ENCODE peak calls at places on chromosomes 3 and 15, in four cellular contexts. H is suprapubic skin, R is K562, J is tibial nerve. C is an unnamed sample.
A peak's percentile ranks its signal among the peaks of the same experiment; 100 is the strongest.

GRCh38 chr15:94263341-94264273 is 32.2 kb downstream of the MCTP2 start:
- DNase-seq in H (no peak), R (no peak), J (no peak), C (no peak)

GRCh38 chr3:48402281-48402732 is 27.6 kb downstream of the PLXNB1 start:
- DNase-seq in H (peak; percentile 95), R (peak; percentile 35), J (peak; percentile 91), C (peak; percentile 93)

GRCh38 chr3:24128195-24129005 is 183.3 kb downstream of the NR1D2 start:
- DNase-seq in H (no peak), R (no peak), J (no peak), C (no peak)

GRCh38 chr3:58962816-58963215 is 87.0 kb downstream of the CFAP20DC start:
- DNase-seq in H (no peak), R (no peak), J (no peak), C (no peak)

GRCh38 chr15:68475449-68475848 is 43.5 kb upstream of the ITGA11 start:
- DNase-seq in H (no peak), R (no peak), J (no peak), C (no peak)

GRCh38 chr3:148464246-148464645 is 233.5 kb upstream of the AGTR1 start:
- DNase-seq in H (no peak), R (no peak), J (no peak), C (no peak)

GRCh38 chr3:71083726-71084131 is 499.8 kb downstream of the FOXP1 start:
- DNase-seq in H (no peak), R (no peak), J (no peak), C (no peak)

GRCh38 chr3:175511219-175511780 is 652.2 kb downstream of the NAALADL2 start:
- DNase-seq in H (no peak), R (no peak), J (no peak), C (no peak)

GRCh38 chr3:99967796-99968195 is 146.5 kb downstream of the FILIP1L start:
- DNase-seq in H (no peak), R (no peak), J (no peak), C (no peak)

GRCh38 chr3:24522155-24522579 is 27.5 kb upstream of the THRB start:
- DNase-seq in H (peak; percentile 69), R (no peak), J (no peak), C (peak; percentile 85)

GRCh38 chr3:5186854-5187151 is 704 bp upstream of the EDEM1 start:
- DNase-seq in H (no peak), R (no peak), J (no peak), C (no peak)

GRCh38 chr3:53109822-53110771 is 20.1 kb downstream of the RFT1 start:
- DNase-seq in H (peak; percentile 77), R (peak; percentile 40), J (no peak), C (peak; percentile 87)

GRCh38 chr3:14145236-14145635 is 20.4 kb downstream of the TMEM43 start:
- DNase-seq in H (no peak), R (no peak), J (no peak), C (peak; percentile 83)

GRCh38 chr3:38636464-38636863 is 13.0 kb downstream of the SCN5A start:
- DNase-seq in H (no peak), R (no peak), J (no peak), C (no peak)

GRCh38 chr3:46484911-46485696 is 12.7 kb upstream of the RTP3 start:
- DNase-seq in H (no peak), R (peak; percentile 56), J (no peak), C (no peak)

GRCh38 chr15:50112488-50113186 is 6.4 kb downstream of the ATP8B4 start:
- DNase-seq in H (no peak), R (no peak), J (no peak), C (no peak)

GRCh38 chr3:129224984-129225393 is 24.4 kb upstream of the COPG1 start:
- DNase-seq in H (peak; percentile 80), R (no peak), J (peak; percentile 19), C (peak; percentile 91)

GRCh38 chr3:55191911-55192787 is 264.3 kb upstream of the LRTM1 start:
- DNase-seq in H (no peak), R (no peak), J (no peak), C (no peak)

GRCh38 chr15:85582076-85582718 is 201.8 kb downstream of the AKAP13 start:
- DNase-seq in H (no peak), R (no peak), J (no peak), C (peak; percentile 51)

GRCh38 chr3:14256046-14256445 is 77.4 kb downstream of the LSM3 start:
- DNase-seq in H (no peak), R (no peak), J (no peak), C (no peak)

DNA sequence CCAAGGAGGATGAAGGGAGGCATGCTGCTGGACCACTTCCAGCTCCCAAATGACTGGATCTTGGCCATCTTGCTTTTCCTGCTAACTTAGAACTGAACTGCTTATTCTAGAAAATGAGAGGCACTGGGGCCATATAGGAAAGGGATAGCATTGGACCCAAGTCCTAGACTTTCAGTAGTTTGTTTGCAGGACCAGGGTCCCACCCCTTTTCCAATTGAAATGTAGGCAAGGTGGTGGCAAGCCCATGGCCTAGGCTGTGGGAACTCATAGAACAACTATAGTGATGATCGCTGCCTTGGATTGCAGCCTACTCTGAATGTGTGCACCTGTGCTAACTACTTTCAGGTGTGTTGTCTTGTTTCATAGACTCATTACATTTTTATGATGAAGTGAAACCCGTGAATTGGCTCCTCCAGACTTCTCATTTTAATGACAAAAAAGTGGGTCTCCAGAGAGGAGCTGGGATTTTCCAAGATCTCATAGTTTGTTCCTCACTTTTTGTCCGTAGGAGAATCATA is 50.3 kb downstream of the TGFBR2 start:
- DNase-seq in H (no peak), R (no peak), J (no peak), C (no peak)
- TF ChIP-seq POLR2A in H (no peak), R (no peak), J (no peak), C (no peak)

GRCh38 chr3:42562047-42562907 is 19.5 kb downstream of the SEC22C start:
- DNase-seq in H (no peak), R (no peak), J (no peak), C (no peak)

GRCh38 chr3:42556089-42556632 is 25.6 kb downstream of the SEC22C start:
- DNase-seq in H (no peak), R (no peak), J (no peak), C (no peak)

GRCh38 chr3:42552830-42553229 is 28.9 kb downstream of the SEC22C start:
- DNase-seq in H (no peak), R (no peak), J (no peak), C (no peak)

GRCh38 chr3:42557849-42558248 is 23.9 kb downstream of the SEC22C start:
- DNase-seq in H (no peak), R (no peak), J (no peak), C (no peak)
- TF ChIP-seq CTCF in H (no peak), R (peak; percentile 95), J (no peak), C (no peak)

DNA sequence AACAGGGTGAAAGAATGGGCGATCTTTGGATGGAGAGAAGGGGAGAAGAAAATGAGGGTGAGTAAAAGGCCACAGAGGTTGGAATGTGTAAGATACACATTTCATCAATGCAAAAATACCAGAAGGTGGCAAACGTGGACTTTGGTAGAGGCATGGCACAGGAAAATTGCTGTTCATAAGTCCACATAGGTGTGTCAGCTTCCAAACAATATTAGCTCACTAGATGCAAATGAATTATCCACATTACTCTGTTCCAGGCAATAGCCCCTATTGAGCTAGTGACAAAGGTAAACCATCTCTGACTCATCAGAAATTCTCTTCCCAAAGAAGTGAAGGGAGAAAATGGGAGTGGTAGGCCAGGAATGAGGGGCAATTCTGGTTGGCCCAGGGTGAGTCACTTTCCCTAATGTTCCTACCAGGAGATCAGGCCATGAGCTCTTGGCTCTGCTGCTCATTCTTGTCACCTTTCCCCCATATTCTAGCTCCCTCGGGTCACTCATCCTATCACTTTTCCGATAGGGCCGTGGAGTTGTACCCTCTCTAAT is 19.9 kb downstream of the ACKR2 start:
- DNase-seq in H (no peak), R (no peak), J (no peak), C (no peak)
- H3K4me3 ChIP-seq in H (no peak overlapping the region), R (no peak overlapping the region), J (no peak overlapping the region), C (no peak overlapping the region)

GRCh38 chr3:152019516-152019915 is 146.1 kb downstream of the SUCNR1 start:
- DNase-seq in H (no peak), R (no peak), J (no peak), C (no peak)
- TF ChIP-seq POLR2A in H (no peak), R (no peak), J (no peak), C (no peak)

GRCh38 chr15:38665586-38665985 is 101.0 kb upstream of the RASGRP1 start:
- DNase-seq in H (no peak), R (no peak), J (no peak), C (no peak)
- TF ChIP-seq CTCF in H (no peak), R (no peak), J (no peak), C (no peak)

GRCh38 chr15:67083135-67083766 is 17.8 kb downstream of the SMAD3 start:
- DNase-seq in H (no peak), R (no peak), J (no peak), C (no peak)

GRCh38 chr15:67079361-67079760 is 14.0 kb downstream of the SMAD3 start:
- DNase-seq in H (no peak), R (no peak), J (no peak), C (no peak)

GRCh38 chr15:67080118-67080899 is 14.9 kb downstream of the SMAD3 start:
- DNase-seq in H (no peak), R (no peak), J (no peak), C (no peak)

GRCh38 chr15:67082007-67082536 is 16.7 kb downstream of the SMAD3 start:
- DNase-seq in H (no peak), R (no peak), J (no peak), C (no peak)

DNA sequence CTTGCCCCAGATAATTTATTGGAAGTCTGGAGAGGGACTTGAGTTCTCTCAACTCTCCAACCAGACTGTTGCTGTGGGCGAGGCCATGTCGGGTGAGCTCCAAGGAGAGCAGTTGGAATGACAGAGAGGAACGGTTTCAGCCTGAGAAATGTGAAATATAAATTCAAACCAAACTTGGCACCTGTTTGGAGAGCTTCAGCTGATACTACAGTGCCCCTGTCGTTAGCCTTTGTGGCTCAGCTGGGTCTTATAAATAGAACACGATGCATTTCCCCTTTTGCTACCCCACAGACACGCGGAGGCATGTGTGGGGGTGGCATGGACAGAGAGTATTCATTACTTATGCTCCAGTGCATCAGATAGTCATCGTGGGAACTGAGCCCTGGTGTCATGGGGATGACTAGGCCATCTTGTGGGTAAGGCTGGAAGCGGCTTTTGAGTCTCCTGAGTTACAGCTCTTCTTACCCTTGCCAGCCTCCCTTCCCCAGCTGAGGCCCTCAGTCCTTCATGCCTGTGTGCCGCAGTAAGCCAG is 15.6 kb downstream of the SMAD3 start:
- DNase-seq in H (no peak), R (no peak), J (no peak), C (peak; percentile 59)
- H3K4me3 ChIP-seq in H (peak overlapping the region; percentile 2), R (no peak overlapping the region), J (no peak overlapping the region), C (no peak overlapping the region)

GRCh38 chr3:126197343-126197742 is 17.0 kb upstream of the ALDH1L1 start:
- DNase-seq in H (no peak), R (no peak), J (no peak), C (no peak)

GRCh38 chr3:126199256-126199655 is 18.9 kb upstream of the ALDH1L1 start:
- DNase-seq in H (no peak), R (no peak), J (no peak), C (no peak)

GRCh38 chr3:126201168-126201567 is 20.8 kb upstream of the ALDH1L1 start:
- DNase-seq in H (no peak), R (no peak), J (no peak), C (no peak)

GRCh38 chr3:126200534-126200933 is 20.1 kb upstream of the ALDH1L1 start:
- DNase-seq in H (no peak), R (no peak), J (no peak), C (no peak)

GRCh38 chr3:126197854-126198584 is 17.6 kb upstream of the ALDH1L1 start:
- DNase-seq in H (no peak), R (peak; percentile 28), J (peak; percentile 55), C (peak; percentile 43)
- TF ChIP-seq POLR2A in H (no peak), R (no peak), J (no peak), C (no peak)